ENCODE peak calls at places on chromosomes 2 and 18, in eight cellular contexts. X is Panc1, R is psoas muscle, V is H1, G is left ventricle myocardium inferior, I is hepatocyte, H is neural progenitor cell, Z is A549. B is an unnamed sample.
A peak's percentile ranks its signal among the peaks of the same experiment; 100 is the strongest.

GRCh38 chr2:37456479-37456878 is 112.0 kb downstream of the QPCT start:
- DNase-seq in X (no peak), R (no peak), V (no peak), G (no peak), I (no peak), H (no peak), Z (no peak), B (no peak)

GRCh38 chr2:156986339-156986988 is 271.0 kb upstream of the GALNT5 start:
- DNase-seq in X (no peak), R (no peak), V (no peak), G (no peak), I (peak; percentile 3), H (peak; percentile 62), Z (no peak), B (no peak)

GRCh38 chr2:210189452-210190143 is 18.4 kb upstream of the KANSL1L start:
- DNase-seq in X (no peak), R (no peak), V (no peak), G (no peak), I (no peak), H (no peak), Z (no peak), B (no peak)

GRCh38 chr2:62118160-62118559 is 77.8 kb upstream of the B3GNT2 start:
- DNase-seq in X (no peak), R (no peak), V (no peak), G (no peak), I (no peak), H (no peak), Z (no peak), B (no peak)

GRCh38 chr2:43071629-43072550 is 154.5 kb downstream of the ZFP36L2 start:
- DNase-seq in X (no peak), R (peak; percentile 79), V (no peak), G (peak; percentile 54), I (no peak), H (no peak), Z (no peak), B (peak; percentile 85)

GRCh38 chr2:15337996-15338666 is 223.0 kb downstream of the NBAS start:
- DNase-seq in X (no peak), R (no peak), V (no peak), G (no peak), I (no peak), H (no peak), Z (no peak), B (no peak)

GRCh38 chr2:3594493-3595281 is at the start of gene COLEC11:
- DNase-seq in X (no peak), R (peak; percentile 35), V (peak; percentile 62), G (peak; percentile 71), I (peak; percentile 62), H (peak; percentile 70), Z (no peak), B (peak; percentile 88)

GRCh38 chr2:207725815-207726578 is 14.6 kb downstream of the CCNYL1 start:
- DNase-seq in X (no peak), R (no peak), V (no peak), G (no peak), I (no peak), H (no peak), Z (no peak), B (no peak)

GRCh38 chr2:128365217-128365905 is 46.7 kb upstream of the HS6ST1 start:
- DNase-seq in X (no peak), R (no peak), V (no peak), G (no peak), I (no peak), H (no peak), Z (no peak), B (no peak)

GRCh38 chr2:205321240-205321639 is 361.1 kb upstream of the NRP2 start:
- DNase-seq in X (no peak), R (no peak), V (no peak), G (no peak), I (no peak), H (no peak), Z (no peak), B (no peak)

GRCh38 chr18:48866028-48866733 is 84.6 kb downstream of the SMAD7 start:
- DNase-seq in X (no peak), R (peak; percentile 65), V (no peak), G (peak; percentile 53), I (peak; percentile 63), H (no peak), Z (no peak), B (peak; percentile 82)

GRCh38 chr2:217362290-217362689 is 502.4 kb upstream of the TNP1 start:
- DNase-seq in X (no peak), R (no peak), V (no peak), G (no peak), I (no peak), H (no peak), Z (no peak), B (no peak)

GRCh38 chr2:86622409-86622877 is 1.2 kb downstream of the RNF103 start:
- DNase-seq in X (no peak), R (no peak), V (peak; percentile 51), G (peak; percentile 21), I (peak; percentile 43), H (peak; percentile 44), Z (no peak), B (peak; percentile 75)

GRCh38 chr2:226733189-226733858 is 66.3 kb downstream of the IRS1 start:
- DNase-seq in X (no peak), R (no peak), V (no peak), G (no peak), I (peak; percentile 45), H (no peak), Z (peak; percentile 26), B (no peak)

GRCh38 chr2:154447727-154448418 is 250.6 kb upstream of the KCNJ3 start:
- DNase-seq in X (no peak), R (no peak), V (no peak), G (no peak), I (peak; percentile 23), H (no peak), Z (no peak), B (no peak)

GRCh38 chr2:96121414-96121813 is 5.0 kb upstream of the ADRA2B start:
- DNase-seq in X (no peak), R (no peak), V (no peak), G (no peak), I (no peak), H (no peak), Z (no peak), B (no peak)

GRCh38 chr2:96124406-96125265 is 8.3 kb upstream of the ADRA2B start:
- DNase-seq in X (no peak), R (no peak), V (no peak), G (no peak), I (no peak), H (no peak), Z (no peak), B (peak; percentile 69)

GRCh38 chr2:96122391-96122790 is 6.0 kb upstream of the ADRA2B start:
- DNase-seq in X (no peak), R (peak; percentile 8), V (no peak), G (no peak), I (no peak), H (no peak), Z (no peak), B (peak; percentile 50)

GRCh38 chr2:96123290-96123689 is 6.9 kb upstream of the ADRA2B start:
- DNase-seq in X (no peak), R (no peak), V (no peak), G (no peak), I (no peak), H (no peak), Z (no peak), B (no peak)

DNA sequence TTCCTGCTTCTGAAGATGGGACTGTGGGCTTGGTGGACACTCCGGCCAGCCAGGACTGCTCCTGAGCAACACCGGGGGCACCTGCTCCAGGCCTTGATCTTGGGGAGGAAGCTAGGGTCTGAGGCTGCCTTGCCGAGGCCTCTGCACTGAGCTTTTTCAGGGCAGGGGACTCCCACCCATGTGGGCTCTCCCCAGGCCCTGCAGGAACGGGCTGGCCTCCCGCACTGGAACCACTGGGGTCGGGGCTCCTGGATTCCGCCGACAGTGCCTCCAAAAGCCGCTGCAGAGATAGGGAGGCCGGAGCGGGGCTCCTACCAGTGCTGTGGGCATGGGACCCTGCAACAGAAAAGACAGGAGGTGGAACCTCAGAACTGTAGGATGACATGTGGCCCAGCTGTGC is 7.6 kb upstream of the ADRA2B start:
- DNase-seq in X (no peak), R (no peak), V (no peak), G (no peak), I (no peak), H (no peak), Z (no peak), B (peak; percentile 69)
- H3K4me1 ChIP-seq in X (no peaks in the 10 kb centered on the region), R (no peaks in the 10 kb centered on the region), V (peaks cover 4% of the 10 kb centered on the region), G (no peaks in the 10 kb centered on the region), I (no peaks in the 10 kb centered on the region), H (no peaks in the 10 kb centered on the region), Z (no peaks in the 10 kb centered on the region), B (no peaks in the 10 kb centered on the region)

GRCh38 chr2:224343226-224343625 is 58.7 kb downstream of the FAM124B start:
- DNase-seq in X (no peak), R (no peak), V (no peak), G (no peak), I (no peak), H (peak; percentile 44), Z (no peak), B (no peak)

GRCh38 chr2:224350703-224351102 is 51.2 kb downstream of the FAM124B start:
- DNase-seq in X (no peak), R (no peak), V (no peak), G (no peak), I (no peak), H (no peak), Z (no peak), B (no peak)

GRCh38 chr2:224345492-224345891 is 56.4 kb downstream of the FAM124B start:
- DNase-seq in X (no peak), R (no peak), V (no peak), G (no peak), I (no peak), H (no peak), Z (no peak), B (no peak)

GRCh38 chr2:224347181-224348051 is 54.5 kb downstream of the FAM124B start:
- DNase-seq in X (no peak), R (no peak), V (no peak), G (no peak), I (no peak), H (no peak), Z (no peak), B (no peak)
- TF ChIP-seq CTCF in X (no peak), R (no peak), V (no peak), G (no peak), I (no peak), H (no peak), Z (no peak), B (no peak)

GRCh38 chr2:132978840-132979239 is 308.8 kb upstream of the LYPD1 start:
- DNase-seq in X (no peak), R (no peak), V (no peak), G (no peak), I (no peak), H (no peak), Z (no peak), B (no peak)
- H3K27ac ChIP-seq in X (no peak overlapping the region), R (no peak overlapping the region), V (no peak overlapping the region), G (no peak overlapping the region), I (no peak overlapping the region), H (no peak overlapping the region), Z (no peak overlapping the region), B (no peak overlapping the region)

GRCh38 chr18:28771849-28772248 is 594.9 kb upstream of the CDH2 start:
- DNase-seq in X (no peak), R (no peak), V (no peak), G (no peak), I (no peak), H (no peak), Z (no peak), B (no peak)

GRCh38 chr18:28778706-28779105 is 601.8 kb upstream of the CDH2 start:
- DNase-seq in X (no peak), R (no peak), V (no peak), G (no peak), I (no peak), H (no peak), Z (no peak), B (no peak)

GRCh38 chr18:28781616-28782362 is 604.9 kb upstream of the CDH2 start:
- DNase-seq in X (no peak), R (no peak), V (no peak), G (no peak), I (no peak), H (no peak), Z (no peak), B (no peak)

GRCh38 chr18:28777756-28778155 is 600.8 kb upstream of the CDH2 start:
- DNase-seq in X (no peak), R (no peak), V (no peak), G (no peak), I (no peak), H (no peak), Z (no peak), B (no peak)
- H3K4me1 ChIP-seq in X (no peaks in the 10 kb centered on the region), R (no peaks in the 10 kb centered on the region), V (no peaks in the 10 kb centered on the region), G (no peaks in the 10 kb centered on the region), I (no peaks in the 10 kb centered on the region), H (no peaks in the 10 kb centered on the region), Z (no peaks in the 10 kb centered on the region), B (no peaks in the 10 kb centered on the region)

B was measured in kidney.